ENCODE peak calls at places on chromosomes 13 and 19, in eight cellular contexts. Y is colonic mucosa, E is Calu3, U is neural crest cell, H is A549, K is activated B cell treated with CpG ODN at 0.5 μM for 24 hours, W is dorsolateral prefrontal cortex, A is heart left ventricle. J is an unnamed sample.

GRCh38 chr13:38191016-38191415 is 158.6 kb upstream of the UFM1 start:
- DNase-seq in Y (no peak), E (no peak), U (no peak), H (no peak), K (no peak), W (no peak), A (no peak), J (no peak)

GRCh38 chr19:15294591-15294990 is 37.7 kb downstream of the BRD4 start:
- DNase-seq in Y (no peak), E (no peak), U (no peak), H (no peak), K (no peak), W (no peak), A (peak; percentile 79), J (no peak)

GRCh38 chr19:46515879-46516350 is 20.2 kb upstream of the PNMA8B start:
- DNase-seq in Y (no peak), E (peak; percentile 34), U (no peak), H (peak; percentile 89), K (no peak), W (no peak), A (no peak), J (peak; percentile 55)

GRCh38 chr13:45133396-45134118 is 13.2 kb downstream of the GTF2F2 start:
- DNase-seq in Y (no peak), E (no peak), U (no peak), H (no peak), K (no peak), W (no peak), A (no peak), J (no peak)

GRCh38 chr13:46739447-46740125 is 57.4 kb downstream of the ESD start:
- DNase-seq in Y (no peak), E (no peak), U (no peak), H (no peak), K (no peak), W (no peak), A (no peak), J (no peak)

GRCh38 chr13:41137951-41138350 is 5.3 kb upstream of the KBTBD6 start:
- DNase-seq in Y (no peak), E (no peak), U (no peak), H (no peak), K (no peak), W (no peak), A (no peak), J (no peak)

GRCh38 chr13:99150575-99151370 is 49.9 kb upstream of the UBAC2 start:
- DNase-seq in Y (no peak), E (no peak), U (no peak), H (peak; percentile 20), K (no peak), W (no peak), A (no peak), J (no peak)

GRCh38 chr19:9818175-9818733 is 625 bp downstream of the FBXL12 start:
- DNase-seq in Y (no peak), E (no peak), U (no peak), H (no peak), K (no peak), W (no peak), A (no peak), J (no peak)

DNA sequence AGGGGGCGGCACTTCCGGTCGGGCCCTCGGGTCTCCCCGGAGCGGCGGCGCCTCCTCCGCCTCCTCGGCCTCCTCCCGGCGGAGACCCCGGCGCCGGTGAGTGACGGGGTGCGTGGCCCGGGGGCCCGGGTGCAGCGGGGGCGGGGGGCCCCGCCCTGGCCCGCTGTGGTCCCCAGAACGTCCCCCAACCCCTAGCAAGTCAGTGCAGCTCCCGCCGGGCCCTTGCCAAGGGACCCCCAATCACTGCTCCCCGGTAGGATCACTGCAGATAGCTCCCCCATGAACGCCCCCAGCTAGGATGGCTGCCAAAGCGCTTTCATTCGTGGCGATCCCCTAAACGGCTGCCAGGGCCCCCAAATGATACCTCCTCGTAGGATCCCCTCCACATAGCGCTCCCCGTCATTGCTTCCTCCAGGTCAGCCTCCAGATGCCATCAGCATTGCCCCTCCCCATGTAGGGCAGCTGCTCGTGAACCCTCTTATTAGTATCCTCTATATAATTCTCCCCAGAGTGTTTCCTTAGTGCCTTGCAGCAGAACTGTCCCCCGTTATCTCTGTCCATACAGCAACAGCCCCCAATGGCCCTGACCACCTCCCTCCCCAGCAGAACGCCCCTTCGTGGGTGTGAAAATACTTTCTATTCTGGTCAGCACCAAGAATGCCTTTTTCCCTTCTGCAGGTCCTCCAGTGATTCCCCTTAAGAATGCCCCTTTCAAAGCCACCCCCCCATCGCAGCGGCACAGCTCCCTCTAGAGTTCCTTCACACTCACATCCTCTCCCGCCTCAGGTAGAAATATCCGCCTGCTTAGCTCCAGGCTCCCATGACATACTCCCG is at the start of gene ZNF865:
- DNase-seq in Y (peak; percentile 88), E (peak; percentile 82), U (peak; percentile 64), H (peak; percentile 88), K (peak; percentile 55), W (peak; percentile 75), A (peak; percentile 73), J (peak; percentile 87)
- TF ChIP-seq CTCF in Y (peak; percentile 46), E (peak; percentile 85), U (peak; percentile 73), H (peak; percentile 88), K (no peak), W (peak; percentile 56), A (peak; percentile 77), J (peak; percentile 66)

DNA sequence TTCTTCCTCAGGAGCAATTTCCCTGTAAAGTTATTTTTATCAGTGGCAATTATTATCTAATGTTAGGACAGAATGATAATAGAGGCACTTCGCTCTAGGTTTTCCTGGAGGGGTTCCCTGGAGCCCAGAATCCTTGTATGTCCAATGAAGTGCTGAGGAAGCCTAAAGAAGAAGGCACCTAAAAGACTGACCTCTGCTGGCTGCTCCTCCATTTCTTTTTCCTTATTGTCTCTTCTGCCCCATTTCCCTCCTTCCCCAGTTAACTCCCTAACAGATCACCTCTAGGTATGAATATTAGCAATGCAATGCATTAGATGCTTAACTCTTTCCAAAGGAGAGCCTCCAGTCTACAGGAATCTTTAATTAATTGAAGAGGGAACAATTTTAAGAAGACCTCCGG is 985.4 kb downstream of the DIAPH3 start:
- DNase-seq in Y (no peak), E (no peak), U (no peak), H (no peak), K (no peak), W (no peak), A (no peak), J (no peak)
- TF ChIP-seq CTCF in Y (no peak), E (no peak), U (no peak), H (peak; percentile 8), K (no peak), W (peak; percentile 10), A (peak; percentile 7), J (no peak)

GRCh38 chr13:33182729-33183128 is 102.8 kb downstream of the STARD13 start:
- DNase-seq in Y (no peak), E (no peak), U (no peak), H (no peak), K (no peak), W (no peak), A (no peak), J (no peak)

GRCh38 chr13:33183431-33184130 is 102.0 kb downstream of the STARD13 start:
- DNase-seq in Y (no peak), E (no peak), U (no peak), H (no peak), K (no peak), W (no peak), A (no peak), J (no peak)

GRCh38 chr13:33184131-33184485 is 101.4 kb downstream of the STARD13 start:
- DNase-seq in Y (no peak), E (no peak), U (no peak), H (no peak), K (no peak), W (no peak), A (no peak), J (no peak)

GRCh38 chr13:33185853-33186252 is 99.7 kb downstream of the STARD13 start:
- DNase-seq in Y (no peak), E (no peak), U (no peak), H (no peak), K (no peak), W (no peak), A (no peak), J (no peak)

GRCh38 chr13:33184530-33184929 is 101.0 kb downstream of the STARD13 start:
- DNase-seq in Y (no peak), E (no peak), U (no peak), H (no peak), K (no peak), W (no peak), A (no peak), J (no peak)
- TF ChIP-seq CTCF in Y (no peak), E (no peak), U (no peak), H (no peak), K (no peak), W (no peak), A (no peak), J (no peak)

GRCh38 chr19:45428385-45429231 is 4.9 kb upstream of the ERCC1 start:
- DNase-seq in Y (no peak), E (peak; percentile 58), U (peak; percentile 40), H (peak; percentile 68), K (no peak), W (no peak), A (peak; percentile 86), J (peak; percentile 53)
- TF ChIP-seq CTCF in Y (no peak), E (peak; percentile 69), U (peak; percentile 58), H (peak; percentile 65), K (no peak), W (peak; percentile 24), A (peak; percentile 69), J (peak; percentile 42)

J was measured in activated CD8-positive, alpha-beta T cell treated with anti-CD3 and anti-CD28 coated beads for 36 hours.